ENCODE peak calls at places on chromosomes 16 and 17, in seven cellular contexts. I is NCI-H69; W is BE2C; O is stimulated activated CD8-positive, alpha-beta memory T cell treated with anti-CD3 and anti-CD28 coated beads, Interleukin-7, amount 100 ng/mL, for 1 hour; C is BJ; V is RWPE1; H is activated CD8-positive, alpha-beta memory T cell treated with anti-CD3 and anti-CD28 coated beads for 1 hour. T is an unnamed sample.

GRCh38 chr17:76872221-76872873 is 4.1 kb downstream of the MGAT5B start:
- DNase-seq in I (no peak), W (no peak), O (no peak), C (peak), V (peak), H (no peak), T (peak)

GRCh38 chr16:69485361-69485760 is 60.9 kb downstream of the CYB5B start:
- DNase-seq in I (no peak), W (no peak), O (no peak), C (no peak), V (no peak), H (no peak), T (no peak)

GRCh38 chr17:75130632-75131277 is 787 bp downstream of the NT5C start:
- DNase-seq in I (peak), W (peak), O (no peak), C (no peak), V (peak), H (peak), T (peak)

GRCh38 chr16:58684001-58684353 is 593 bp downstream of the SLC38A7 start:
- DNase-seq in I (no peak), W (no peak), O (no peak), C (no peak), V (no peak), H (no peak), T (no peak)

GRCh38 chr17:29714146-29714545 is 91.4 kb upstream of the CORO6 start:
- DNase-seq in I (no peak), W (no peak), O (no peak), C (no peak), V (no peak), H (no peak), T (no peak)

GRCh38 chr16:11857161-11857560 is 5.8 kb upstream of the RSL1D1 start:
- DNase-seq in I (no peak), W (no peak), O (no peak), C (no peak), V (no peak), H (no peak), T (no peak)

GRCh38 chr16:3773663-3774062 is 56.3 kb upstream of the TRAP1 start:
- DNase-seq in I (no peak), W (no peak), O (no peak), C (no peak), V (no peak), H (no peak), T (no peak)

GRCh38 chr16:29876186-29876577 is 13.2 kb upstream of the CDIPT start:
- DNase-seq in I (no peak), W (no peak), O (no peak), C (no peak), V (no peak), H (no peak), T (no peak)

GRCh38 chr16:20866161-20866772 is 33.9 kb downstream of the DCUN1D3 start:
- DNase-seq in I (no peak), W (peak), O (no peak), C (peak), V (peak), H (no peak), T (peak)

GRCh38 chr17:45316271-45317112 is at the start of gene MAP3K14:
- DNase-seq in I (peak), W (peak), O (peak), C (no peak), V (peak), H (peak), T (peak)

GRCh38 chr17:64051153-64051552 is 30.7 kb upstream of the ICAM2 start:
- DNase-seq in I (no peak), W (no peak), O (no peak), C (no peak), V (no peak), H (no peak), T (no peak)

GRCh38 chr17:70405492-70406220 is 236.3 kb downstream of the KCNJ2 start:
- DNase-seq in I (no peak), W (no peak), O (no peak), C (peak), V (peak), H (no peak), T (no peak)

GRCh38 chr16:35410438-35410837 is 1951.0 kb downstream of the TP53TG3F start:
- DNase-seq in I (no peak), W (no peak), O (no peak), C (no peak), V (no peak), H (no peak), T (no peak)

GRCh38 chr17:75271233-75271954 is 363 bp upstream of the MIF4GD start:
- DNase-seq in I (peak), W (peak), O (peak), C (no peak), V (peak), H (peak), T (peak)

GRCh38 chr17:12730931-12731521 is 58.3 kb upstream of the ARHGAP44 start:
- DNase-seq in I (no peak), W (no peak), O (no peak), C (no peak), V (no peak), H (no peak), T (no peak)

GRCh38 chr16:85912271-85912974 is 13.5 kb downstream of the IRF8 start:
- DNase-seq in I (no peak), W (no peak), O (no peak), C (no peak), V (no peak), H (no peak), T (no peak)

GRCh38 chr17:63095879-63096278 is 129.8 kb downstream of the TANC2 start:
- DNase-seq in I (no peak), W (no peak), O (no peak), C (no peak), V (no peak), H (no peak), T (no peak)

GRCh38 chr16:28009586-28010373 is 53.7 kb downstream of the GSG1L start:
- DNase-seq in I (no peak), W (no peak), O (no peak), C (no peak), V (no peak), H (no peak), T (no peak)

GRCh38 chr17:32590974-32591373 is 104.2 kb downstream of the CDK5R1 start:
- DNase-seq in I (peak), W (no peak), O (no peak), C (no peak), V (no peak), H (no peak), T (no peak)

GRCh38 chr17:12328204-12328603 is 307.5 kb downstream of the MAP2K4 start:
- DNase-seq in I (no peak), W (no peak), O (no peak), C (no peak), V (no peak), H (no peak), T (no peak)

GRCh38 chr17:79094261-79094660 is 19.6 kb downstream of the ENGASE start:
- DNase-seq in I (no peak), W (no peak), O (no peak), C (no peak), V (no peak), H (no peak), T (no peak)

GRCh38 chr17:78818932-78819331 is 21.7 kb downstream of the USP36 start:
- DNase-seq in I (no peak), W (no peak), O (no peak), C (no peak), V (no peak), H (no peak), T (no peak)

GRCh38 chr17:2749784-2750181 is 331 bp upstream of the CCDC92B start:
- DNase-seq in I (peak), W (peak), O (peak), C (no peak), V (peak), H (peak), T (no peak)

GRCh38 chr16:77834600-77834963 is 46.2 kb downstream of the VAT1L start:
- DNase-seq in I (no peak), W (no peak), O (no peak), C (peak), V (no peak), H (no peak), T (no peak)

GRCh38 chr16:73176577-73177013 is 128.7 kb upstream of the ZFHX3 start:
- DNase-seq in I (no peak), W (no peak), O (no peak), C (peak), V (peak), H (no peak), T (no peak)